ENCODE peak calls at places on chromosomes 12 and 14, in eight cellular contexts. H, E, R, O, W, F, Y and S are unnamed samples.

GRCh38 chr12:104648746-104649145 is 192.0 kb downstream of the CHST11 start:
- DNase-seq in H (no peak), E (no peak), R (no peak), O (no peak), W (no peak), F (no peak), Y (no peak), S (no peak)

GRCh38 chr12:93569656-93570551 is 2.6 kb upstream of the SOCS2 start:
- DNase-seq in H (peak; percentile 97), E (peak; percentile 93), R (peak; percentile 83), O (peak; percentile 87), W (peak; percentile 91), F (peak; percentile 80), Y (peak; percentile 96), S (peak; percentile 76)

GRCh38 chr12:48810817-48811453 is 7.4 kb upstream of the CACNB3 start:
- DNase-seq in H (no peak), E (no peak), R (peak; percentile 70), O (peak; percentile 93), W (no peak), F (no peak), Y (peak; percentile 94), S (peak; percentile 28)

GRCh38 chr12:8078400-8078799 is 3.7 kb upstream of the NECAP1 start:
- DNase-seq in H (no peak), E (no peak), R (peak; percentile 86), O (peak; percentile 78), W (peak; percentile 71), F (no peak), Y (peak; percentile 88), S (peak; percentile 73)

GRCh38 chr12:77325505-77325904 is 260.1 kb upstream of the E2F7 start:
- DNase-seq in H (peak; percentile 87), E (no peak), R (no peak), O (no peak), W (no peak), F (no peak), Y (peak; percentile 35), S (no peak)

GRCh38 chr12:70759161-70759918 is 122.1 kb upstream of the PTPRB start:
- DNase-seq in H (no peak), E (no peak), R (no peak), O (no peak), W (no peak), F (no peak), Y (no peak), S (no peak)

GRCh38 chr14:67646136-67646535 is 26.4 kb downstream of the ARG2 start:
- DNase-seq in H (no peak), E (no peak), R (no peak), O (no peak), W (no peak), F (no peak), Y (no peak), S (no peak)

GRCh38 chr12:46450279-46450748 is 77.7 kb upstream of the SLC38A2 start:
- DNase-seq in H (peak; percentile 93), E (peak; percentile 78), R (no peak), O (no peak), W (peak; percentile 80), F (peak; percentile 66), Y (no peak), S (no peak)

GRCh38 chr14:59282366-59282765 is 93.9 kb downstream of the DAAM1 start:
- DNase-seq in H (no peak), E (no peak), R (no peak), O (peak; percentile 84), W (no peak), F (no peak), Y (peak; percentile 86), S (no peak)

DNA sequence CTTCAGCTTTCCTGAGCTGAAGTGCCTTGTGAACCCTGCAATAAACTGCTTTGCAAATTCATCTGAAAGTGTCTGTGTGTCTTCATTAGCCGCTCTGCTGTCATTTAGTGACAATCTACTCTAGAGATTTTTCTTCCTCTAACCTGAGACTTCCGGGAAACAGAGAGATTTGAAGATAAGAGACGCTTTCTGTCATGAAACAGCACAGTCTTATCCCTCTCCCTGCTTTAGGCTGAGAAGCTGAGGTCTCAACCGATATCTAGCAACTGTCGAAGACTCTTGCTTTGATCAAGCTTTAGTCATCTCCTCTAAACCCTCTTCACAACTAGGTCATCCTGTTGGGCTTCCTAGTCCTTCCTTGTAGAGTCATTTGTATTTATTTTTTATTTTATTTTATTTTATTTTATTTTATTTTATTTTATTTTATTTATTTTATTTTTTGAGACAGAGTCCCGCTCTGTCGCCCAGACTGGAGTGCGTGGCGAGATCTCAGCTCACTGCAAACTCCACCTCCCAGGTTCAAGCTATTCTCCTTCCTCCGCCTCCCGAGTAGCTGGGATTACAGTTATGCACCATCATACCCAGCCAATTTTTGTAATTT is 1.2 kb downstream of the RNASE2 start:
- DNase-seq in H (no peak), E (no peak), R (no peak), O (no peak), W (no peak), F (no peak), Y (no peak), S (no peak)
- H3K4me3 ChIP-seq in H (no peak overlapping the region), E (no peak overlapping the region), R (no peak overlapping the region), O (no peak overlapping the region), W (no peak overlapping the region), F (no peak overlapping the region), Y (no peak overlapping the region), S (no peak overlapping the region)

DNA sequence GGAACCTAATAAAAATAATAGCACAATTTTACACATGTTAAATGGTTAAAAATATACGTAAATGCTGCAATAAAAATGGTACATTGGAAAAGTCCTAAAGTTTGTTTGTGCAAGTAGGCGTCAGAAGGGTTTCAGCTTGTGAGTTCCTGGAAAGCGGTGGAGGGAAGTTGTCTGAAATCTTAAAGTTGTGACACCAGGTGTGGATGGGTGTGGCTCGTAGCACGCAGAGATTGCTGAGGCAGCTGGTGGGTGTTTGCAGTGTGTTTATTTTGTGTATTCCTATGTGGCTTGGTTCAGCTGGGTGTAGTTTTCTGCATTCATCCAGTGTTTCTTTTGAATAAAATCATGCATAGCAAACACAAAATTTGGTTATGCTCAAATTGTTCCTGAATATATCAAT is 136.8 kb upstream of the TBX3 start:
- DNase-seq in H (no peak), E (peak; percentile 53), R (no peak), O (no peak), W (no peak), F (no peak), Y (no peak), S (no peak)
- TF ChIP-seq CTCF in H (no peak), E (no peak), R (no peak), O (no peak), W (no peak), F (no peak), Y (no peak), S (no peak)

GRCh38 chr14:74492413-74493342 is at the start of gene NPC2:
- DNase-seq in H (no peak), E (no peak), R (peak; percentile 18), O (no peak), W (no peak), F (no peak), Y (peak; percentile 31), S (no peak)
- H3K4me3 ChIP-seq in H (peak within 1 kb of the TSS; percentile 68), E (peak within 1 kb of the TSS; percentile 90), R (peak within 1 kb of the TSS; percentile 98), O (peak within 1 kb of the TSS; percentile 99), W (peak within 1 kb of the TSS; percentile 91), F (peak within 1 kb of the TSS; percentile 97), Y (peak within 1 kb of the TSS; percentile 94), S (peak within 1 kb of the TSS; percentile 94)

GRCh38 chr14:52025952-52026510 is 36.7 kb downstream of the RTRAF start:
- DNase-seq in H (no peak), E (no peak), R (peak; percentile 47), O (peak; percentile 65), W (no peak), F (no peak), Y (peak; percentile 69), S (no peak)
- TF ChIP-seq CTCF in H (no peak), E (no peak), R (no peak), O (no peak), W (no peak), F (no peak), Y (no peak), S (no peak)

GRCh38 chr12:92044435-92044834 is 101.2 kb downstream of the BTG1 start:
- DNase-seq in H (no peak), E (no peak), R (no peak), O (no peak), W (no peak), F (no peak), Y (peak; percentile 6), S (no peak)

GRCh38 chr12:92045852-92046251 is 99.8 kb downstream of the BTG1 start:
- DNase-seq in H (no peak), E (no peak), R (no peak), O (no peak), W (no peak), F (no peak), Y (no peak), S (no peak)

GRCh38 chr12:92047058-92047826 is 98.4 kb downstream of the BTG1 start:
- DNase-seq in H (no peak), E (no peak), R (no peak), O (no peak), W (no peak), F (no peak), Y (peak; percentile 9), S (no peak)

GRCh38 chr12:92049403-92049802 is 96.2 kb downstream of the BTG1 start:
- DNase-seq in H (no peak), E (no peak), R (no peak), O (no peak), W (no peak), F (no peak), Y (no peak), S (no peak)

GRCh38 chr12:92046557-92046956 is 99.1 kb downstream of the BTG1 start:
- DNase-seq in H (no peak), E (no peak), R (no peak), O (no peak), W (no peak), F (no peak), Y (no peak), S (no peak)
- H3K4me3 ChIP-seq in H (no peak overlapping the region), E (no peak overlapping the region), R (no peak overlapping the region), O (no peak overlapping the region), W (no peak overlapping the region), F (no peak overlapping the region), Y (no peak overlapping the region), S (no peak overlapping the region)

GRCh38 chr12:14930299-14930698 is 8.0 kb downstream of the ERP27 start:
- DNase-seq in H (no peak), E (no peak), R (peak; percentile 50), O (no peak), W (no peak), F (no peak), Y (peak; percentile 17), S (no peak)
- TF ChIP-seq CTCF in H (no peak), E (no peak), R (peak; percentile 20), O (no peak), W (peak; percentile 18), F (no peak), Y (no peak), S (no peak)